ENCODE peak calls at places on chromosomes 16 and 17, in nine cellular contexts. O, M, U, L, R, I, A, W and H are unnamed samples.
A peak's percentile ranks its signal among the peaks of the same experiment; 100 is the strongest.

GRCh38 chr17:68775969-68776368 is 174.8 kb upstream of the FAM20A start:
- DNase-seq in O (no peak), M (no peak), U (no peak), L (no peak), R (no peak), I (no peak), A (no peak), W (no peak), H (no peak)

GRCh38 chr16:88003316-88003715 is 52.1 kb downstream of the BANP start:
- DNase-seq in O (no peak), M (no peak), U (no peak), L (peak; percentile 8), R (no peak), I (no peak), A (no peak), W (no peak), H (peak; percentile 7)

GRCh38 chr17:60592750-60593149 is 7.2 kb upstream of the PPM1D start:
- DNase-seq in O (no peak), M (no peak), U (no peak), L (no peak), R (no peak), I (no peak), A (no peak), W (no peak), H (no peak)

GRCh38 chr17:9162275-9162985 is 141.1 kb downstream of the NTN1 start:
- DNase-seq in O (peak; percentile 32), M (no peak), U (peak; percentile 20), L (no peak), R (peak; percentile 50), I (no peak), A (no peak), W (no peak), H (no peak)

GRCh38 chr16:24689128-24689527 is 40.3 kb upstream of the TNRC6A start:
- DNase-seq in O (peak; percentile 60), M (no peak), U (no peak), L (no peak), R (peak; percentile 52), I (no peak), A (peak; percentile 36), W (no peak), H (no peak)

GRCh38 chr17:30203471-30203981 is 32.0 kb downstream of the SLC6A4 start:
- DNase-seq in O (no peak), M (no peak), U (no peak), L (no peak), R (peak; percentile 67), I (no peak), A (no peak), W (no peak), H (no peak)

GRCh38 chr17:4008496-4009163 is 44.4 kb upstream of the ATP2A3 start:
- DNase-seq in O (no peak), M (no peak), U (no peak), L (no peak), R (no peak), I (no peak), A (no peak), W (no peak), H (no peak)

GRCh38 chr17:55340726-55341125 is 76.0 kb downstream of the HLF start:
- DNase-seq in O (no peak), M (no peak), U (no peak), L (no peak), R (no peak), I (no peak), A (no peak), W (no peak), H (no peak)

GRCh38 chr16:50677351-50677750 is 3.8 kb downstream of the SNX20 start:
- DNase-seq in O (no peak), M (no peak), U (no peak), L (no peak), R (peak; percentile 11), I (no peak), A (no peak), W (no peak), H (no peak)

GRCh38 chr17:73311428-73311780 is 397 bp downstream of the CDC42EP4 start:
- DNase-seq in O (no peak), M (peak; percentile 64), U (no peak), L (no peak), R (no peak), I (no peak), A (no peak), W (no peak), H (peak; percentile 92)

GRCh38 chr17:73311781-73312641 is at the start of gene CDC42EP4:
- DNase-seq in O (peak; percentile 94), M (peak; percentile 97), U (peak; percentile 93), L (peak; percentile 97), R (peak; percentile 93), I (peak; percentile 98), A (peak; percentile 93), W (peak; percentile 97), H (peak; percentile 99)

GRCh38 chr17:73308017-73308823 is 3.6 kb downstream of the CDC42EP4 start:
- DNase-seq in O (peak; percentile 92), M (peak; percentile 91), U (peak; percentile 56), L (peak; percentile 94), R (peak; percentile 95), I (peak; percentile 95), A (peak; percentile 88), W (peak; percentile 92), H (peak; percentile 92)

GRCh38 chr17:73307130-73307529 is 4.7 kb downstream of the CDC42EP4 start:
- DNase-seq in O (no peak), M (no peak), U (no peak), L (peak; percentile 78), R (no peak), I (peak; percentile 61), A (no peak), W (peak; percentile 55), H (no peak)

GRCh38 chr17:73309727-73310555 is 1.9 kb downstream of the CDC42EP4 start:
- DNase-seq in O (no peak), M (no peak), U (no peak), L (peak; percentile 78), R (peak; percentile 85), I (no peak), A (peak; percentile 92), W (peak; percentile 72), H (no peak)
- TF ChIP-seq POLR2A in O (no peak), M (no peak), U (no peak), L (peak; percentile 57), R (no peak), I (no peak), A (peak; percentile 76), W (peak; percentile 76), H (no peak)

GRCh38 chr17:82615084-82616020 is 32.9 kb downstream of the WDR45B start:
- DNase-seq in O (no peak), M (no peak), U (no peak), L (no peak), R (peak; percentile 39), I (no peak), A (peak; percentile 15), W (no peak), H (no peak)
- TF ChIP-seq POLR2A in O (no peak), M (no peak), U (no peak), L (no peak), R (no peak), I (no peak), A (no peak), W (no peak), H (no peak)

GRCh38 chr16:28192811-28193529 is 18.8 kb downstream of the XPO6 start:
- DNase-seq in O (no peak), M (no peak), U (no peak), L (peak; percentile 42), R (no peak), I (no peak), A (peak; percentile 47), W (peak; percentile 65), H (peak; percentile 76)
- TF ChIP-seq POLR2A in O (no peak), M (no peak), U (no peak), L (no peak), R (no peak), I (no peak), A (no peak), W (peak; percentile 43), H (no peak)

DNA sequence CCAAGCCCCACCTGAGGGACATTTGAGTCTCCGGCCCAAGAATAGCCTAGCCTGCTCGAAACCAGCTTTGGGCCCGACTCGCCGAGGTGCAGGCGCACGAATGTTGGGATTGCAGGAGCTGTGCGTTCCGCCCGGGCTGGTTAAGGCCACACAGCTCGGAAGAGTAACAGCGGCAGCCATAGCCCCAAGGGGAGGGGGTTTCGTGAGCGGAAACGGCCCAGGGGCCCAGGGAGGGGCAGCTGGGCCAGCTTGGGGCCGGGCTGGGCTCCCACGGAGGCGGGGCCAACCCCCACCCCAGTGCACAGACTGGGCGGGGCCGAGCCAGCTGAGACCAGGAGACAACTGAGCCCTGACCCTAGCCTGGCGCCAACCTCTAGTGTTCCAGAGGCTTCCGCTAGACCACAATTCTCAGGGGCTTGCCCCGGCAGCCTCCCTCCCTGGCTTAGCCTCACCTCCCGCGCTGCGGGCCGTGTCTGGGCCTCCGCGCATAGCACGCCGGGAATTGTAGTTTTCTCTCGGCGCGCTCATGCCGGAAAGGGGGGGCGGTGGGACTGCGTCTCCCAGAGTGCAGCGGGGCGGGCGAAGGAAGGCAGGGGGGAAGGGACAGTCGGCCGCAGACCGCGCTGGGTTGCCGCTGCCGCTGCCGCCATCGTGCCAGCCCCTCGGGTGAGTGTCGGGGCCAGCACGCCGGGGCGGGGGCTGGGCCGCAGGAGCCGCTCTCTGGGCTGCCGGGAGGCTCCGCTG is at the start of gene NUTF2:
- DNase-seq in O (peak; percentile 93), M (peak; percentile 96), U (peak; percentile 91), L (peak; percentile 96), R (peak; percentile 97), I (peak; percentile 91), A (peak; percentile 95), W (peak; percentile 97), H (peak; percentile 99)
- TF ChIP-seq POLR2A in O (peak; percentile 68), M (peak; percentile 56), U (peak; percentile 67), L (no peak), R (peak; percentile 72), I (peak; percentile 54), A (peak; percentile 58), W (peak; percentile 67), H (no peak)

GRCh38 chr16:8847623-8848022 is 21.2 kb downstream of the CARHSP1 start:
- DNase-seq in O (no peak), M (no peak), U (no peak), L (no peak), R (no peak), I (no peak), A (no peak), W (no peak), H (no peak)
- TF ChIP-seq POLR2A in O (no peak), M (no peak), U (no peak), L (no peak), R (no peak), I (no peak), A (no peak), W (no peak), H (no peak)

DNA sequence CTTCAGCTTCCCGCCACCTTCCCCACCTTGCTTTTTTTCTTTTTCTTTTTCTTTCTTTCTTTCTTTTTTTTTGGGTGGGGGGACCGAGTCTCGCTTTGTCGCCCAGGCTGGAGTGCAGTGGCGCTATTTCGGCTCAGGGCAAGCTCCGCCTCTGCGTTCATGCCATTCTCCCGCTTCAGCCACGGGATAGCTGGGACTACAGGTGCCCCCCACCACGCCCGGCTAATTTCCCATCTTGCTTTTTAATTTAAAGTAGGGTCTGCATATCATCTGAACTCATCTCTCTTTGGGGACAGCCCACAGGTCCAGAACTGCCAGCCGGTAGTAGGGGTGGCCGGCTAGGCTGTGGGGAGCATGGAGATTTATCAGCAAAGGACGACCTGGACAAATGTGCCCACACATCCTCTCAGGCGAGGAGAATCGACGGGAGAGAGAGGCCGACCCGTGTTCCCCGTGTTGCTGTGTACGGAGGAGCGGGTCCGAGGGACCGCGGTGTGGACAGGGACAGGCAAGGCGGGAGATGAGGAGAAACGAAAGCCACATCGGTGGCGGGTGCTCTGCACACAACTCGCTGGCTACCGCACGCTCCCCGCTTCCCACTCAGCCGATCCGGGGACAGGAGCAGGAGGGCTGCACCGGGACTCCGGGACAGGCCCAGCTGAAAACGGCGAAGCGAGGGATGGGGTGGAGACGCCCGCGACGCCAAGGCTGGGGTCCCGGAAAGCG is 2.4 kb downstream of the MT1M start:
- DNase-seq in O (no peak), M (no peak), U (no peak), L (no peak), R (no peak), I (no peak), A (no peak), W (no peak), H (no peak)
- TF ChIP-seq POLR2A in O (no peak), M (no peak), U (no peak), L (no peak), R (no peak), I (no peak), A (no peak), W (no peak), H (no peak)